ENCODE peak calls at places on chromosomes 2 and 18, in four cellular contexts. O is thoracic aorta, C is lower leg skin, M is foreskin fibroblast. T is an unnamed sample.

GRCh38 chr2:160703648-160704585 is 210.3 kb upstream of the RBMS1 start:
- DNase-seq in O (no peak), C (no peak), M (peak), T (no peak)

GRCh38 chr2:230907361-230908093 is 17.5 kb downstream of the GPR55 start:
- DNase-seq in O (no peak), C (peak), M (no peak), T (no peak)

GRCh38 chr18:63022429-63023022 is 297.0 kb downstream of the BCL2 start:
- DNase-seq in O (no peak), C (peak), M (no peak), T (no peak)

GRCh38 chr2:46309052-46309953 is 12.1 kb downstream of the EPAS1 start:
- DNase-seq in O (no peak), C (no peak), M (peak), T (no peak)

GRCh38 chr2:63743976-63744331 is 97.7 kb upstream of the UGP2 start:
- DNase-seq in O (no peak), C (no peak), M (no peak), T (no peak)

GRCh38 chr2:121044412-121044811 is 240.6 kb downstream of the TFCP2L1 start:
- DNase-seq in O (no peak), C (no peak), M (no peak), T (no peak)

GRCh38 chr2:152468832-152469692 is 134.1 kb downstream of the FMNL2 start:
- DNase-seq in O (no peak), C (peak), M (no peak), T (no peak)

GRCh38 chr2:224085246-224085645 is 46.2 kb upstream of the SERPINE2 start:
- DNase-seq in O (no peak), C (no peak), M (peak), T (no peak)

GRCh38 chr2:105597831-105598293 is 146.8 kb upstream of the NCK2 start:
- DNase-seq in O (no peak), C (no peak), M (no peak), T (no peak)

GRCh38 chr18:74116628-74117554 is 30.7 kb downstream of the FBXO15 start:
- DNase-seq in O (no peak), C (no peak), M (peak), T (peak)

GRCh38 chr2:54599914-54600313 is 123.5 kb upstream of the EML6 start:
- DNase-seq in O (no peak), C (peak), M (peak), T (no peak)

GRCh38 chr2:112831956-112832567 is 4.5 kb downstream of the IL1B start:
- DNase-seq in O (no peak), C (peak), M (no peak), T (no peak)

GRCh38 chr2:239060676-239061075 is 212.8 kb downstream of the TWIST2 start:
- DNase-seq in O (no peak), C (no peak), M (no peak), T (no peak)

GRCh38 chr2:186065491-186065890 is 326.9 kb downstream of the FSIP2 start:
- DNase-seq in O (no peak), C (no peak), M (no peak), T (no peak)

GRCh38 chr2:222569826-222570225 is 86.1 kb downstream of the FARSB start:
- DNase-seq in O (no peak), C (no peak), M (peak), T (no peak)

GRCh38 chr2:161044937-161045336 is 115.3 kb upstream of the TANK start:
- DNase-seq in O (no peak), C (no peak), M (no peak), T (no peak)

GRCh38 chr2:227310756-227311110 is 14.3 kb upstream of the MFF start:
- DNase-seq in O (no peak), C (no peak), M (no peak), T (no peak)

GRCh38 chr2:9258953-9259399 is 52.4 kb downstream of the ASAP2 start:
- DNase-seq in O (no peak), C (no peak), M (no peak), T (no peak)
- H3K4me3 ChIP-seq in O (peak), C (no peak), M (no peak), T (no peak)

DNA sequence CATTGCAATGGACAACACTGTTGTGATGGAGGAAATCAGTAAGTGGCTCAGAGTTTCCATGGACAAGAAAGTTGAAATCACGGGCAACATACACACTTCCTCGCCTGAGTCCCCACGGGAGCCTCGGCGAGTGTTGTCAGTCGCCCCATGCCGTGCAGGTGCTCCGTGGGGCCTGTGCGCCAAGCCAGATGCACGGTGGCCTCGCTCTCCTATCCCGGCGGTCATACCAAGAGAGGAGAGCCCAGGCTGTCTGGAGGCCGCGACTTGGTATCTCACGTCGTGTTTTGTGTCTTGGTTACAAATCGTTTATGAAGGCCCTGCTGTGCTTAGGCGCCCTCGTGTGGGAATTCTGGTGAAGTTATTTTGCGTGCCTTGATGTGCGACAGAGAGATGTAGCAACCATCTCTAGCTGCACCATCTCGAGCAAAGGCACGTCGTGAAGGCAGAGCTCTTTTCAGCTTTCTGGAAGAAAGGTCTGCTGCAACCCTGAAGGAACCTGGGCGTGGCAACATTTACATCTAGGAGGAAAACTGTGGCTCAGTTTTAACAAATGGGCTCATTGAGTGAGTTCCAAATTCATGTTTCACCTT is 21.8 kb downstream of the ATG4B start:
- DNase-seq in O (no peak), C (no peak), M (peak), T (peak)
- TF ChIP-seq CTCF in O (peak), C (no peak), M (peak), T (peak)

GRCh38 chr2:96541753-96542152 is 5.2 kb downstream of the ARID5A start:
- DNase-seq in O (no peak), C (no peak), M (no peak), T (no peak)
- H3K4me3 ChIP-seq in O (no peak), C (no peak), M (peak), T (no peak)

GRCh38 chr18:66727991-66728390 is 124.1 kb upstream of the CDH19 start:
- DNase-seq in O (no peak), C (no peak), M (no peak), T (no peak)

GRCh38 chr18:66728951-66729350 is 125.1 kb upstream of the CDH19 start:
- DNase-seq in O (no peak), C (no peak), M (no peak), T (no peak)

GRCh38 chr18:66722671-66723070 is 118.8 kb upstream of the CDH19 start:
- DNase-seq in O (no peak), C (no peak), M (no peak), T (no peak)

GRCh38 chr18:66729459-66730239 is 125.8 kb upstream of the CDH19 start:
- DNase-seq in O (no peak), C (no peak), M (no peak), T (no peak)

DNA sequence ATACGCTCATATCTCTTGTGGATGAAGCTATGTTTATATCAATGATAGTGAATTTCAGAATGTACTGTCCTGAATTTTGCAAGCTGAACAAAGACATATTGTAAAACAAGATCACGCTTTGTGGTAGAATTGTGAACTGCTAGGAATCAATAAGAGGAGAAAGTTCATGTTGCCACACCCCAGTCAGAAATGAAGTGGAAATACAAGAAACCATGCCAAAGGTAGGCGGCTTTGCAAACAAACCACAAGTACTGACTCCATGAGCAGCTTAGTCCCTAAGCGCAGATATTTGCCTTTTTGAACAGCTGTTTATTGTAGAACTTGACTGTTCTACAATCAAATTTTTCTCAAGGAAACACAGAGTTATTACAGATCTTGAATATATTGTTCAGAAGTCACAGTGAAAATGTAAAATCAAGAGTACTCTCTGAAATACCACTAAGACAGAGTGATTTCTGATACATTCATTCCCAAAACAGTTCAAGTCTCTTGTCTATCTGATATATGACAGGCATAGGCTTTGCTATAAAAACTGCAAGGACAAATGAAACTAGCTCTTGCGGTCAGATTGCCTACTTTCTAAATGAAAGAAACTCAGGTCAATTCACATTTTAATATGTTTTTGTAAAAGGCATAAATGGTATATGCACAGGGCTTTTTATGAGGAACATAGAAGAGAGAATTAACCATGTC is 120.9 kb upstream of the CDH19 start:
- DNase-seq in O (no peak), C (no peak), M (no peak), T (no peak)
- TF ChIP-seq CTCF in O (no peak), C (no peak), M (no peak), T (no peak)

T was measured in astrocyte of the cerebellum.